ENCODE peak calls at places on chromosomes 12 and 14, in ten cellular contexts. R is fibroblast of the aortic adventitia; M is CD8-positive, alpha-beta memory T cell; G is SJSA1; D is psoas muscle; T is AG04449; A is Peyer's patch; P is lower lobe of right lung; L is A549; F is fibroblast of villous mesenchyme. H is an unnamed sample.

GRCh38 chr12:19301223-19301622 is 138.1 kb upstream of the AEBP2 start:
- DNase-seq in R (no peak), M (no peak), G (no peak), D (no peak), T (no peak), A (no peak), P (no peak), L (no peak), F (no peak), H (no peak)

GRCh38 chr12:48092606-48093005 is 13.3 kb downstream of the SENP1 start:
- DNase-seq in R (peak; percentile 65), M (no peak), G (no peak), D (no peak), T (peak; percentile 33), A (no peak), P (no peak), L (no peak), F (peak; percentile 12), H (no peak)

GRCh38 chr12:9910716-9911421 is 21.3 kb downstream of the CLEC2A start:
- DNase-seq in R (no peak), M (no peak), G (no peak), D (no peak), T (no peak), A (no peak), P (no peak), L (no peak), F (peak; percentile 32), H (no peak)

GRCh38 chr12:95574030-95574429 is 22.8 kb upstream of the USP44 start:
- DNase-seq in R (no peak), M (no peak), G (no peak), D (no peak), T (no peak), A (no peak), P (no peak), L (no peak), F (no peak), H (no peak)

GRCh38 chr12:111304642-111305071 is 64.2 kb downstream of the PHETA1 start:
- DNase-seq in R (peak; percentile 6), M (no peak), G (no peak), D (no peak), T (no peak), A (no peak), P (no peak), L (no peak), F (no peak), H (no peak)

GRCh38 chr12:48199784-48200198 is 3.3 kb downstream of the OR10AD1 start:
- DNase-seq in R (peak; percentile 33), M (no peak), G (peak; percentile 94), D (no peak), T (no peak), A (no peak), P (no peak), L (no peak), F (peak; percentile 100), H (no peak)

GRCh38 chr12:68641138-68641537 is 30.4 kb downstream of the RAP1B start:
- DNase-seq in R (no peak), M (peak; percentile 32), G (peak; percentile 32), D (no peak), T (no peak), A (no peak), P (no peak), L (no peak), F (no peak), H (no peak)

GRCh38 chr14:104389326-104390220 is 190.0 kb upstream of the C14orf180 start:
- DNase-seq in R (no peak), M (peak; percentile 63), G (no peak), D (peak; percentile 42), T (no peak), A (peak; percentile 21), P (no peak), L (no peak), F (no peak), H (no peak)

GRCh38 chr14:98819132-98819866 is 452.7 kb downstream of the BCL11B start:
- DNase-seq in R (no peak), M (no peak), G (no peak), D (no peak), T (no peak), A (no peak), P (no peak), L (no peak), F (no peak), H (no peak)

GRCh38 chr12:105084251-105085250 is at the start of gene ALDH1L2:
- DNase-seq in R (peak; percentile 90), M (peak; percentile 11), G (peak; percentile 19), D (peak; percentile 91), T (no peak), A (peak; percentile 77), P (peak; percentile 89), L (peak; percentile 58), F (peak; percentile 94), H (peak; percentile 66)

GRCh38 chr12:44546037-44546436 is 330.1 kb downstream of the NELL2 start:
- DNase-seq in R (no peak), M (no peak), G (no peak), D (no peak), T (no peak), A (no peak), P (no peak), L (no peak), F (no peak), H (no peak)

GRCh38 chr14:73025544-73025943 is 1.4 kb downstream of the ZFYVE1 start:
- DNase-seq in R (peak; percentile 55), M (no peak), G (no peak), D (no peak), T (no peak), A (no peak), P (no peak), L (no peak), F (peak; percentile 27), H (no peak)

GRCh38 chr12:70598467-70599194 is 38.6 kb downstream of the PTPRB start:
- DNase-seq in R (peak; percentile 77), M (no peak), G (no peak), D (no peak), T (no peak), A (no peak), P (no peak), L (no peak), F (no peak), H (peak; percentile 23)

GRCh38 chr14:45198551-45198950 is 54.5 kb downstream of the MIS18BP1 start:
- DNase-seq in R (peak; percentile 64), M (no peak), G (peak; percentile 36), D (no peak), T (no peak), A (no peak), P (no peak), L (no peak), F (no peak), H (no peak)

GRCh38 chr14:64566651-64567122 is 16.9 kb downstream of the PPP1R36 start:
- DNase-seq in R (peak; percentile 39), M (no peak), G (no peak), D (no peak), T (no peak), A (no peak), P (no peak), L (no peak), F (no peak), H (no peak)

GRCh38 chr14:104292084-104292970 is 153.9 kb downstream of the KIF26A start:
- DNase-seq in R (no peak), M (no peak), G (no peak), D (peak; percentile 15), T (no peak), A (peak; percentile 23), P (peak; percentile 36), L (no peak), F (no peak), H (no peak)

DNA sequence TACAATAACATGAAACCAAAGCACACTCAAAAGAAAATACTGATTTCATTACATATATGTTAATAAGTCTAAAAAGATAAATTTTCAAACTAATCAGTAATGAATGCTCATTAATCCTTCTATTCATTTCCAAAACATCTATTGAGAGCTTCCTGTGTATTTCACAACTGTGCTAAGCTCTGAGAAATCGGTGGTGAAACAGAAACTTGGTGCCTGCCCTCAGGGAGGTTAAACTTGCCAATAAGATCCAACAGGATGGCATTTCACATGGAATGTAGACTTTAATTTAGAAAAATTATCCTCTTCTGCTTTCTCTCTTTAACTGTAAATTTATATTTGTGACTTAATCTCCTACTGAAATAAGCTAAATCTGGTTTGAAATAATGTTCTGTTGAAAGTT is 70.9 kb upstream of the SLC38A4 start:
- DNase-seq in R (no peak), M (no peak), G (peak; percentile 72), D (no peak), T (no peak), A (no peak), P (no peak), L (no peak), F (no peak), H (no peak)
- H3K4me3 ChIP-seq in R (no peak overlapping the region), M (no peak overlapping the region), G (no peak overlapping the region), D (no peak overlapping the region), T (no peak overlapping the region), A (no peak overlapping the region), P (no peak overlapping the region), L (no peak overlapping the region), F (no peak overlapping the region), H (no peak overlapping the region)

GRCh38 chr12:5185435-5186069 is 141.9 kb downstream of the KCNA5 start:
- DNase-seq in R (no peak), M (no peak), G (no peak), D (no peak), T (no peak), A (no peak), P (no peak), L (no peak), F (no peak), H (peak; percentile 27)
- H3K4me3 ChIP-seq in R (no peak overlapping the region), M (no peak overlapping the region), G (peak overlapping the region; percentile 16), D (peak overlapping the region; percentile 31), T (no peak overlapping the region), A (peak overlapping the region; percentile 18), P (peak overlapping the region; percentile 28), L (no peak overlapping the region), F (peak overlapping the region; percentile 34), H (peak overlapping the region; percentile 1)

DNA sequence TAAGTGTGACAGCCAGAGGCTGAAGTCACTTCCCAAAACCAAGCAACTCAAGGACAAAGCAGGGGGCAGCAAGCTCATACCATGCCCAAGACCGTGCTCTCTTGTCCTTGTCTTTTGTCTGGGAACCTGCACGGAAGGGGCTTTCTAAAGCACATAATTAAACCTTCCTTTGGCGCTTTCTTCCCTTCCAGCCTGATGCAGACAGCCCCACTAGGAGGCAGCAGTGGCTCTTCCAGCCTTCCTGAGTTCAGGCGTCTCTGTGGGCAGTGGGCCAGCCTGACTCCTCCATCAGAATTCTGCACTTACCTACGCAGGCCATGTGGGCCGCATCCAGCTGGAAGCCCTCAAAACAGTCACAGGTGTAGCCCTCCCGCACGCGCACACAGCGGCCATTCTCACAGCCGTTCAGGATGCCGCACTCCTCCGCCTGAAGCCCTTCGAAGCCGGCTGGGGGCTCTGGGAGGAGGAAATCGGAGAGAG is 7.6 kb downstream of the ISCA2 start:
- DNase-seq in R (peak; percentile 77), M (no peak), G (no peak), D (peak; percentile 79), T (no peak), A (peak; percentile 52), P (peak; percentile 83), L (peak; percentile 49), F (peak; percentile 71), H (peak; percentile 16)
- H3K4me3 ChIP-seq in R (no peak overlapping the region), M (no peak overlapping the region), G (no peak overlapping the region), D (no peak overlapping the region), T (no peak overlapping the region), A (no peak overlapping the region), P (no peak overlapping the region), L (no peak overlapping the region), F (no peak overlapping the region), H (no peak overlapping the region)

DNA sequence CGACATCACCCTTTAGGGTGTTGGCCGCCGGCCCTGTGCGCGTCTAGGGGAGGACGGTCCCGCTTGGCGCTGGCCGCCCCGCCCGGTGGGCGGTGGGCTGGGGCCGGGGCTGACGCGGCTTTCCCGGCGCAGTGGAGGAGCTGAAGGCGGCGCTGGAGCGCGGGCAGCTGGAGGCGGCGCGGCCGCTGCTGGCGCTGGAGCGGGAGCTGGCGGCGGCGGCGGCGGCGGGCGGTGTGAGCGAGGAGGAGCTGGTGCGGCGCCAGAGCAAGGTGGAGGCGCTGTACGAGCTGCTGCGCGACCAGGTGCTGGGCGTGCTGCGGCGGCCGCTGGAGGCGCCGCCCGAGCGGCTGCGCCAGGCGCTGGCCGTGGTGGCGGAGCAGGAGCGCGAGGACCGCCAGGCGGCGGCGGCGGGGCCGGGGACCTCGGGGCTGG is 3.6 kb downstream of the TNFAIP2 start:
- DNase-seq in R (no peak), M (no peak), G (no peak), D (peak; percentile 85), T (no peak), A (peak; percentile 86), P (peak; percentile 78), L (no peak), F (no peak), H (peak; percentile 79)
- H3K4me3 ChIP-seq in R (peak overlapping the region; percentile 50), M (no peak overlapping the region), G (no peak overlapping the region), D (peak overlapping the region; percentile 79), T (no peak overlapping the region), A (peak overlapping the region; percentile 36), P (peak overlapping the region; percentile 34), L (no peak overlapping the region), F (no peak overlapping the region), H (no peak overlapping the region)